ENCODE peak calls at places on chromosomes 5 and 9, in seven cellular contexts. G is H9, J is neuronal stem cell, E is IMR-90, M is H1, R is trophoblast cell, O is mesenchymal stem cell. T is an unnamed sample.

GRCh38 chr9:83336696-83337095 is 201.5 kb downstream of the FRMD3 start:
- DNase-seq in G (no peak), J (no peak), E (no peak), M (no peak), R (no peak), O (no peak), T (peak)

GRCh38 chr5:147963948-147964693 is 57.8 kb upstream of the C5orf46 start:
- DNase-seq in G (no peak), J (no peak), E (no peak), M (no peak), R (no peak), O (peak), T (no peak)

GRCh38 chr5:174688441-174689354 is 35.7 kb upstream of the MSX2 start:
- DNase-seq in G (peak), J (no peak), E (no peak), M (no peak), R (no peak), O (no peak), T (peak)

GRCh38 chr5:172979778-172980177 is 3.8 kb upstream of the ATP6V0E1 start:
- DNase-seq in G (no peak), J (no peak), E (peak), M (no peak), R (peak), O (peak), T (no peak)

GRCh38 chr5:148740966-148741742 is 85.3 kb upstream of the ADRB2 start:
- DNase-seq in G (no peak), J (peak), E (peak), M (no peak), R (peak), O (peak), T (peak)

GRCh38 chr9:77005216-77005615 is 14.2 kb upstream of the FOXB2 start:
- DNase-seq in G (no peak), J (no peak), E (no peak), M (no peak), R (no peak), O (no peak), T (no peak)

GRCh38 chr5:138610468-138611294 is 35.5 kb upstream of the HSPA9 start:
- DNase-seq in G (peak), J (no peak), E (no peak), M (no peak), R (no peak), O (peak), T (peak)

GRCh38 chr9:83544002-83544698 is 5.9 kb upstream of the FRMD3 start:
- DNase-seq in G (peak), J (no peak), E (peak), M (no peak), R (peak), O (peak), T (peak)

GRCh38 chr5:95884511-95884910 is 62.0 kb upstream of the GLRX start:
- DNase-seq in G (no peak), J (no peak), E (no peak), M (no peak), R (no peak), O (no peak), T (no peak)

GRCh38 chr5:417301-417700 is 25.7 kb upstream of the EXOC3 start:
- DNase-seq in G (no peak), J (no peak), E (no peak), M (no peak), R (no peak), O (no peak), T (no peak)

GRCh38 chr5:64914396-64914795 is 145.7 kb downstream of the CWC27 start:
- DNase-seq in G (no peak), J (no peak), E (peak), M (no peak), R (no peak), O (no peak), T (no peak)

GRCh38 chr5:84292788-84293653 is 91.7 kb downstream of the EDIL3 start:
- DNase-seq in G (no peak), J (no peak), E (no peak), M (no peak), R (no peak), O (no peak), T (no peak)

GRCh38 chr5:55187370-55187769 is 14.4 kb upstream of the CDC20B start:
- DNase-seq in G (no peak), J (no peak), E (no peak), M (no peak), R (no peak), O (peak), T (peak)

GRCh38 chr5:43702815-43703214 is 99.8 kb downstream of the NNT start:
- DNase-seq in G (no peak), J (no peak), E (peak), M (no peak), R (no peak), O (no peak), T (peak)

GRCh38 chr5:40273936-40274335 is 405.8 kb upstream of the PTGER4 start:
- DNase-seq in G (no peak), J (no peak), E (peak), M (no peak), R (peak), O (no peak), T (no peak)

GRCh38 chr5:40831346-40832210 is 3.4 kb downstream of the RPL37 start:
- DNase-seq in G (no peak), J (no peak), E (peak), M (no peak), R (no peak), O (no peak), T (no peak)

GRCh38 chr9:110178281-110178680 is 29.7 kb downstream of the C9orf152 start:
- DNase-seq in G (no peak), J (no peak), E (no peak), M (no peak), R (no peak), O (no peak), T (no peak)

GRCh38 chr5:142860291-142860690 is 90.1 kb downstream of the ARHGAP26 start:
- DNase-seq in G (no peak), J (no peak), E (no peak), M (no peak), R (no peak), O (no peak), T (no peak)

GRCh38 chr5:158609328-158609727 is 490.4 kb downstream of the EBF1 start:
- DNase-seq in G (no peak), J (no peak), E (no peak), M (no peak), R (no peak), O (no peak), T (no peak)

GRCh38 chr9:7782390-7783120 is 17.0 kb downstream of the DMAC1 start:
- DNase-seq in G (no peak), J (no peak), E (no peak), M (no peak), R (no peak), O (no peak), T (no peak)

GRCh38 chr5:146007973-146008372 is 71.6 kb downstream of the SH3RF2 start:
- DNase-seq in G (no peak), J (no peak), E (no peak), M (no peak), R (no peak), O (no peak), T (no peak)

DNA sequence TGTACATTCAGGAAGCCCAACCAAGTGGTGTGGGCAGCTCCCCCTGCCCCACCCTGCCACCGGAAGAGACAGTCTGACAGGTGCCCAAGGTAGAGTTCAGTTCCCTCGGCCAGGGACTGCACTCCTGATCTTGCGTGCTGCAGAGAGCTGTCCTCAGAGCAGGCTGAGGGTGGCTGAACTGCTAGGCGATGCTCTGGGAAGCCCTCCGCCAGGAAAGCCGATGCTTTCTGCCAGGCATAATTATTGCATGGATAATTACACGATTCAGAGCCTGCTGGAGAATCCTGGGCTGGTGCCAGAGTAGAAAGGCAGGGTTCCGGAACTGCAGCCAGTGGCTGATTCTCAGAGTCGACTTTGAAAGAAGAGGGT is 19.3 kb downstream of the KCNIP1 start:
- DNase-seq in G (no peak), J (no peak), E (no peak), M (no peak), R (no peak), O (no peak), T (no peak)
- H3K23ac ChIP-seq in G (no peak), J (peak), E (no peak), M (no peak), R (no peak), O (no peak), T (no peak)

GRCh38 chr5:94577466-94578245 is 40.7 kb downstream of the KIAA0825 start:
- DNase-seq in G (no peak), J (no peak), E (no peak), M (no peak), R (no peak), O (no peak), T (no peak)
- H3K4ac ChIP-seq in G (no peak), J (no peak), E (no peak), M (no peak), R (no peak), O (no peak), T (no peak)

GRCh38 chr5:134020188-134020587 is 15.4 kb upstream of the VDAC1 start:
- DNase-seq in G (no peak), J (no peak), E (no peak), M (no peak), R (no peak), O (no peak), T (no peak)
- H3K27ac ChIP-seq in G (no peak), J (no peak), E (no peak), M (no peak), R (no peak), O (no peak), T (no peak)

GRCh38 chr5:16431482-16431881 is 34.1 kb downstream of the ZNF622 start:
- DNase-seq in G (no peak), J (no peak), E (no peak), M (no peak), R (no peak), O (no peak), T (no peak)
- H3K23ac ChIP-seq in G (no peak), J (no peak), E (no peak), M (no peak), R (no peak), O (no peak), T (no peak)

GRCh38 chr5:81007637-81008027 is 47.5 kb downstream of the RASGRF2 start:
- DNase-seq in G (no peak), J (no peak), E (no peak), M (no peak), R (no peak), O (no peak), T (no peak)

GRCh38 chr5:81014348-81014747 is 54.2 kb downstream of the RASGRF2 start:
- DNase-seq in G (no peak), J (no peak), E (no peak), M (no peak), R (no peak), O (no peak), T (no peak)

GRCh38 chr5:81006231-81006630 is 46.1 kb downstream of the RASGRF2 start:
- DNase-seq in G (no peak), J (no peak), E (no peak), M (no peak), R (no peak), O (no peak), T (no peak)

GRCh38 chr5:81006955-81007636 is 46.9 kb downstream of the RASGRF2 start:
- DNase-seq in G (no peak), J (no peak), E (no peak), M (no peak), R (no peak), O (no peak), T (no peak)

DNA sequence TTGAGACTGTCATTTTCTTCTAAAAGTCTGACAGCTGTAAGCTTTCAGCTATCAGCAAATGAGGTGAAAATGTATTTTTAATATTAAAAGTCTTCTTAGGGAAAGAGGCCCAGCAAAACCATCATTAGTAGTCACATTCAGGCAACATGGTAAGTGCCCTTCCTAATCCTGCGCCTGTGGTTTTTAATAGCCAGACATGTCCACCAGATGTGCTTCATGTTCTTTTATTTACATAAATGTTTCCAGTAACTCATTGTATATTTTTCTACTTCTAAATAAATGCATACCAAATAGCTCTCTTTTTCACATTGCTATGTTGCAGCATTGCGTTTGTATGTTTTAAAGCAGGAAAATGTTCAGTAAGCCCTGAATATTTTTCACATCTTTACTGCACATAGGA is 50.5 kb downstream of the RASGRF2 start:
- DNase-seq in G (no peak), J (no peak), E (peak), M (no peak), R (no peak), O (peak), T (no peak)
- H3K4ac ChIP-seq in G (no peak), J (no peak), E (peak), M (no peak), R (no peak), O (no peak), T (no peak)

GRCh38 chr9:108142142-108142503 is 652.6 kb upstream of the KLF4 start:
- DNase-seq in G (no peak), J (no peak), E (no peak), M (no peak), R (no peak), O (peak), T (no peak)
- H3K27ac ChIP-seq in G (no peak), J (peak), E (peak), M (no peak), R (no peak), O (no peak), T (no peak)

DNA sequence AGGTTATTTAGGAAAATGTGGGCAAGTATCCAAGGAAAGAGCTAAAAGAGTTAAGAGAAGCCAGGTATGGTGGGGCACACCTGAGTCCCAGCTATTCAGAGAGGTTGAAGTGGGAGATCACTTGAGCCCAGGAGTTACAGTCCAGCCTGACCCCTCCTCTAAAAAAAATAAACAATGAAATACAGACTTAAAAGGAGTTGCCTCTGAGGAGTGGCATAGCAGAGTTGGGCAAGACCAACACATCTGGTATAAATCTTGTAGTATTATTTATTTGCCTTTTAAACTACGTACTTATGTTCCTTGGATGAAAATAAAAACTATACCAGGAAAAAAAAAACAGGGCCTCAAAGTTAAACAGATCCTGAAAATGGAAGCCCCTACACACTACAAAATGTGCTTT is 48.2 kb downstream of the MED27 start:
- DNase-seq in G (no peak), J (no peak), E (no peak), M (no peak), R (no peak), O (no peak), T (no peak)
- H3K23ac ChIP-seq in G (no peak), J (no peak), E (no peak), M (no peak), R (no peak), O (no peak), T (no peak)

DNA sequence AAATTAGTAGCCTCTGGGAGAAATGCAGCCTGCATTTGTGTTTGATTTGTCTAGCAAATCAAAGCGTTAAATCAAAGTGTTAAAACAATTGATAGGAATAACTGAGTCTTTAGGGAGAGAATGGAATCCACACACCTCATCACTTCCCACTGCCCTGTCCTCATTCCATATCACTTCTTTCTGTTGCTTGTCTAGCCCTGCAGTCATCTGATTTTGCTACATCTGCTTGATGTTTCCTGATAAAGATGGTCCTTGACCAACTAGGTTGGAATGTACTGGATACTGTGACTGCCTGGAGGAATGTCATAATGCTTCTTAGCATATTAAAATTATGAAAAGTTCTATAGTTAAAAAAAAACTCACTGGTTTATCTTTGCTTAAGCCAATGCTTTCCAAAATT is 119.9 kb downstream of the DOCK2 start:
- DNase-seq in G (no peak), J (no peak), E (peak), M (no peak), R (peak), O (no peak), T (no peak)
- H3K4ac ChIP-seq in G (no peak), J (no peak), E (no peak), M (no peak), R (no peak), O (no peak), T (no peak)